ENCODE peak calls at places on chromosome 21, in eight cellular contexts. I is sigmoid colon, R is GM06990, Y is WTC11, M is cardiac fibroblast, Z is left ventricle myocardium inferior, X is right lobe of liver, V is nephron progenitor cell. D is an unnamed sample.

GRCh38 chr21:17818158-17819113 is 720 bp downstream of the C21orf91 start:
- DNase-seq in I (peak; percentile 68), Z (peak; percentile 20), R (peak; percentile 58), M (peak; percentile 36), V (peak; percentile 58), Y (peak; percentile 53), X (peak; percentile 59), D (peak; percentile 74)

GRCh38 chr21:29423051-29423450 is 124.3 kb downstream of the BACH1 start:
- DNase-seq in R (no peak), Y (no peak), I (no peak), Z (no peak), V (no peak), M (peak; percentile 21), X (no peak), D (no peak)

GRCh38 chr21:41612674-41613250 is 104.8 kb upstream of the TMPRSS2 start:
- DNase-seq in V (peak; percentile 86), M (peak; percentile 74), R (no peak), Z (peak; percentile 75), X (peak; percentile 41), Y (peak; percentile 79), I (peak; percentile 91), D (peak; percentile 79)

GRCh38 chr21:43923391-43923790 is 58.4 kb downstream of the AGPAT3 start:
- DNase-seq in I (peak; percentile 67), X (peak; percentile 45), Z (no peak), R (no peak), M (peak; percentile 21), Y (no peak), V (no peak), D (no peak)

GRCh38 chr21:42453301-42454220 is 42.5 kb downstream of the RSPH1 start:
- DNase-seq in Y (no peak), X (no peak), V (peak; percentile 25), R (no peak), I (no peak), Z (no peak), M (no peak), D (no peak)

GRCh38 chr21:35559128-35559831 is 501.0 kb downstream of the SETD4 start:
- DNase-seq in X (no peak), Z (no peak), Y (no peak), I (no peak), M (peak; percentile 98), V (no peak), R (no peak), D (no peak)

GRCh38 chr21:29238052-29238966 is 60.4 kb upstream of the BACH1 start:
- DNase-seq in M (peak; percentile 76), V (no peak), Y (no peak), R (no peak), I (no peak), Z (no peak), X (no peak), D (no peak)

GRCh38 chr21:19913995-19914394 is 1084.2 kb upstream of the NCAM2 start:
- DNase-seq in X (no peak), R (no peak), M (no peak), Z (no peak), V (no peak), I (no peak), Y (no peak), D (no peak)

GRCh38 chr21:17708541-17709265 is 96.0 kb upstream of the BTG3 start:
- DNase-seq in Z (no peak), V (no peak), Y (no peak), M (no peak), R (peak; percentile 7), X (no peak), I (no peak), D (no peak)

GRCh38 chr21:25934771-25935224 is 200.0 kb downstream of the GABPA start:
- DNase-seq in M (peak; percentile 99), Y (no peak), V (no peak), R (peak; percentile 24), I (peak; percentile 92), X (peak; percentile 72), Z (peak; percentile 60), D (no peak)

GRCh38 chr21:29125199-29125598 is 5.2 kb upstream of the MAP3K7CL start:
- DNase-seq in R (peak; percentile 70), I (no peak), V (no peak), Y (no peak), X (no peak), Z (no peak), M (no peak), D (no peak)

GRCh38 chr21:26966978-26967913 is at the start of gene ADAMTS5:
- DNase-seq in I (peak; percentile 77), X (peak; percentile 42), Y (peak; percentile 58), Z (peak; percentile 51), V (peak; percentile 64), M (peak; percentile 81), R (no peak), D (peak; percentile 72)

GRCh38 chr21:42639646-42640152 is 13.7 kb upstream of the PDE9A start:
- DNase-seq in Z (no peak), Y (no peak), V (no peak), M (no peak), I (no peak), R (no peak), X (no peak), D (no peak)

GRCh38 chr21:43359081-43359822 is 67.7 kb downstream of the SIK1 start:
- DNase-seq in X (peak; percentile 14), Y (no peak), V (no peak), Z (no peak), M (no peak), R (no peak), I (no peak), D (no peak)

GRCh38 chr21:36766511-36766910 is 67.6 kb downstream of the SIM2 start:
- DNase-seq in Y (no peak), Z (no peak), I (no peak), R (no peak), M (no peak), V (no peak), X (no peak), D (no peak)

GRCh38 chr21:46294647-46295176 is 8.6 kb downstream of the YBEY start:
- DNase-seq in V (no peak), X (no peak), M (peak; percentile 76), Z (peak; percentile 29), R (no peak), Y (no peak), I (no peak), D (no peak)

GRCh38 chr21:43679951-43680350 is 20.6 kb downstream of the RRP1B start:
- DNase-seq in X (no peak), Z (no peak), Y (no peak), R (no peak), V (no peak), I (no peak), M (no peak), D (no peak)

GRCh38 chr21:42207426-42207825 is 11.5 kb upstream of the ABCG1 start:
- DNase-seq in I (no peak), M (no peak), V (no peak), Z (no peak), X (no peak), Y (no peak), R (no peak), D (no peak)

GRCh38 chr21:30829659-30830058 is at the start of gene KRTAP7-1:
- DNase-seq in R (no peak), V (no peak), X (no peak), Z (no peak), M (no peak), I (no peak), Y (no peak), D (no peak)

DNA sequence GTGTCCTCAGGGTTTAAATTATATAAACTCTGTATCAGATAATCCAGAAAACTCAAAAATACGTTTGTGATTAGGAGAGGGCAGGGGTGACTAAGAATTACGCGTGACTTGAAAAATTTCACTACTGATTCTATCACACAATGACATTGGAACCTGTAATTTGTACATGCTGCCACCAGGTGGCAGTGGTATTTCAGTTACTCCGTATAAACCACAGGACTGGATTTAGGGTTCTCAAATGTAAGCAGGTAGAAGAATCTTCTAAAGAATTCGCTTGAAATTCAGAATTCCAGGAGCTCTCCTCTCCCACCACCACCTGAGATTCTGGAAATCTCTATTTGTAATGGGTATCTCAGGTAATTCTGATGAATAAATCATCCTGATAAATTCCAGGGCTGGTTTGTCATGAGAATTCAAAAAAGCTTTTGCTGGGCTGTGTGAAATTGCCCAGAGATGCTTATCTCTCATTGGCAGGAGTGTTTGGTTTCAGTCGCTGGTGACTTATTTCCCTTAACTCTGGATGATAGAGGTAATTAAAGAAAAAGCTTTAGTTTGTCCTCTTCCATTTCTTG is 1.7 kb upstream of the KRTAP7-1 start:
- DNase-seq in I (no peak), M (peak; percentile 22), X (no peak), R (no peak), Z (no peak), Y (peak; percentile 72), V (peak; percentile 39), D (no peak)
- TF ChIP-seq CTCF in I (no peak), M (peak; percentile 25), X (peak; percentile 33), R (peak; percentile 61), Z (peak; percentile 53), Y (peak; percentile 86), V (peak; percentile 66), D (peak; percentile 78)

GRCh38 chr21:31543191-31543590 is 116.3 kb upstream of the SOD1 start:
- DNase-seq in X (no peak), Z (no peak), M (peak; percentile 12), V (no peak), R (no peak), I (no peak), Y (no peak), D (no peak)

GRCh38 chr21:31538821-31539220 is 120.7 kb upstream of the SOD1 start:
- DNase-seq in I (no peak), M (no peak), X (no peak), R (no peak), Y (no peak), V (no peak), Z (no peak), D (no peak)

GRCh38 chr21:31536138-31536537 is 123.4 kb upstream of the SOD1 start:
- DNase-seq in M (no peak), V (no peak), R (no peak), I (no peak), X (no peak), Z (no peak), Y (no peak), D (no peak)

GRCh38 chr21:31537872-31538576 is 121.5 kb upstream of the SOD1 start:
- DNase-seq in I (no peak), R (no peak), V (no peak), Z (no peak), Y (peak; percentile 68), X (no peak), M (no peak), D (no peak)
- TF ChIP-seq CTCF in I (no peak), R (peak; percentile 27), V (peak; percentile 28), Z (no peak), Y (peak; percentile 55), X (peak; percentile 9), M (no peak), D (peak; percentile 67)

DNA sequence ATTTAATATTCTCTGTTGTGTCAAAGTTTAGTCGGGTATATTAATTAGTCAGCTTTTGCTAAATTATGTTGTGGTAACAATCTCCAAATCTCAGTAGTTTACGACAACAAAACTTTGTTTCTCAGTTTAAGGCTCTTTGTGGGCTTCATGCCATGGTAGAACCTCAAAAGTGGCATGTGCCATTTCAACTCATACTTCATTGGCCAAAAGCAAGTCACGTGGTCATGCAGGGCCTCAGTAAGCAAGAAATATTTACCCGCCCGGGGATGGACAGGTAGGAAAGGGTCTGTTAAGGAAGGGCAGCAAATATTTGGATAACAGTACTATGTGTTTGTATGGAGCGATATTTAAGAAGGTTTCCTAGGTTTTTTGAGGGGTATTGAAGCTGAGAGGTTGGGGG is 38.6 kb downstream of the ITSN1 start:
- DNase-seq in Z (no peak), V (no peak), X (no peak), R (no peak), I (no peak), Y (no peak), M (no peak), D (no peak)
- TF ChIP-seq CTCF in Z (no peak), V (no peak), X (no peak), R (no peak), I (no peak), Y (no peak), M (no peak), D (no peak)

GRCh38 chr21:32359719-32360260 is 33.0 kb downstream of the URB1 start:
- DNase-seq in V (no peak), Z (no peak), X (no peak), I (no peak), M (no peak), Y (no peak), R (no peak), D (no peak)
- TF ChIP-seq CTCF in V (no peak), Z (peak; percentile 46), X (peak; percentile 21), I (no peak), M (peak; percentile 29), Y (no peak), R (peak; percentile 37), D (no peak)